ENCODE peak calls at places on chromosomes 12 and 14, in six cellular contexts. Y is HCT116, O is SK-N-SH, Q is HepG2, L is H1, S is K562. T is an unnamed sample.

GRCh38 chr14:84006643-84007137 is 1523.3 kb upstream of the FLRT2 start:
- DNase-seq in Y (no peak), O (no peak), Q (no peak), L (no peak), S (no peak), T (peak)

GRCh38 chr14:63039800-63040380 is 5.4 kb downstream of the KCNH5 start:
- DNase-seq in Y (no peak), O (peak), Q (peak), L (no peak), S (no peak), T (peak)

GRCh38 chr12:64006211-64006610 is 161.7 kb downstream of the SRGAP1 start:
- DNase-seq in Y (no peak), O (no peak), Q (no peak), L (no peak), S (no peak), T (no peak)

GRCh38 chr14:105419055-105419304 is 647 bp upstream of the MTA1 start:
- DNase-seq in Y (no peak), O (no peak), Q (no peak), L (no peak), S (no peak), T (no peak)

GRCh38 chr12:67592228-67593011 is 56.1 kb upstream of the DYRK2 start:
- DNase-seq in Y (peak), O (no peak), Q (no peak), L (no peak), S (no peak), T (no peak)

GRCh38 chr14:81401420-81402122 is 1.4 kb upstream of the STON2 start:
- DNase-seq in Y (peak), O (no peak), Q (no peak), L (no peak), S (no peak), T (no peak)

GRCh38 chr14:60805881-60806569 is 71.5 kb downstream of the MNAT1 start:
- DNase-seq in Y (no peak), O (no peak), Q (no peak), L (no peak), S (no peak), T (no peak)

GRCh38 chr14:71321556-71322315 is 414.5 kb downstream of the PCNX1 start:
- DNase-seq in Y (peak), O (no peak), Q (peak), L (no peak), S (no peak), T (peak)

GRCh38 chr12:108609535-108610335 is 11.9 kb upstream of the TMEM119 start:
- DNase-seq in Y (no peak), O (peak), Q (no peak), L (no peak), S (no peak), T (no peak)

GRCh38 chr14:40003773-40004172 is 571.5 kb upstream of the FBXO33 start:
- DNase-seq in Y (no peak), O (no peak), Q (no peak), L (no peak), S (no peak), T (no peak)

GRCh38 chr12:52205584-52206308 is 13.9 kb upstream of the KRT80 start:
- DNase-seq in Y (no peak), O (no peak), Q (no peak), L (no peak), S (no peak), T (no peak)

GRCh38 chr12:79046021-79046420 is 181.4 kb downstream of the SYT1 start:
- DNase-seq in Y (no peak), O (no peak), Q (no peak), L (no peak), S (no peak), T (no peak)

GRCh38 chr14:34081126-34081575 is 130.3 kb upstream of the EGLN3 start:
- DNase-seq in Y (no peak), O (no peak), Q (no peak), L (no peak), S (no peak), T (no peak)

GRCh38 chr14:32319368-32320049 is 9.6 kb upstream of the AKAP6 start:
- DNase-seq in Y (no peak), O (no peak), Q (no peak), L (no peak), S (no peak), T (no peak)

GRCh38 chr12:64088431-64089349 is 133.4 kb downstream of the KICS2 start:
- DNase-seq in Y (peak), O (peak), Q (peak), L (peak), S (peak), T (peak)

GRCh38 chr12:88985631-88986030 is 366.7 kb downstream of the DUSP6 start:
- DNase-seq in Y (no peak), O (no peak), Q (no peak), L (no peak), S (no peak), T (no peak)

GRCh38 chr14:104298458-104298857 is 160.1 kb downstream of the KIF26A start:
- DNase-seq in Y (no peak), O (no peak), Q (no peak), L (no peak), S (no peak), T (no peak)

GRCh38 chr12:93733358-93733757 is 56.2 kb downstream of the CRADD start:
- DNase-seq in Y (no peak), O (no peak), Q (no peak), L (no peak), S (no peak), T (no peak)

GRCh38 chr12:121794532-121795028 is 1.1 kb upstream of the RHOF start:
- DNase-seq in Y (no peak), O (peak), Q (no peak), L (no peak), S (peak), T (no peak)

GRCh38 chr14:21068521-21069387 is 1.4 kb upstream of the ARHGEF40 start:
- DNase-seq in Y (peak), O (peak), Q (peak), L (no peak), S (peak), T (peak)

GRCh38 chr14:53786045-53786444 is 170.6 kb downstream of the BMP4 start:
- DNase-seq in Y (no peak), O (no peak), Q (no peak), L (no peak), S (no peak), T (no peak)

GRCh38 chr12:52380271-52380694 is 5.2 kb downstream of the KRT84 start:
- DNase-seq in Y (no peak), O (peak), Q (no peak), L (no peak), S (peak), T (peak)

GRCh38 chr12:120538281-120539156 is 4.4 kb downstream of the RNF10 start:
- DNase-seq in Y (no peak), O (peak), Q (peak), L (no peak), S (peak), T (peak)

GRCh38 chr12:5332521-5332920 is 99.4 kb upstream of the NTF3 start:
- DNase-seq in Y (no peak), O (no peak), Q (no peak), L (no peak), S (no peak), T (no peak)

GRCh38 chr12:13347241-13348043 is 150.9 kb downstream of the EMP1 start:
- DNase-seq in Y (peak), O (no peak), Q (no peak), L (no peak), S (no peak), T (no peak)

GRCh38 chr12:27566626-27567025 is 42.6 kb downstream of the PPFIBP1 start:
- DNase-seq in Y (no peak), O (no peak), Q (no peak), L (no peak), S (no peak), T (no peak)

GRCh38 chr12:52004042-52004648 is 2.6 kb upstream of the TAMALIN start:
- DNase-seq in Y (no peak), O (peak), Q (peak), L (no peak), S (peak), T (peak)

GRCh38 chr12:43095669-43096068 is 456.3 kb downstream of the ADAMTS20 start:
- DNase-seq in Y (no peak), O (no peak), Q (no peak), L (no peak), S (no peak), T (no peak)

GRCh38 chr14:49893309-49894213 is 679 bp downstream of the ARF6 start:
- DNase-seq in Y (no peak), O (peak), Q (no peak), L (no peak), S (peak), T (peak)

GRCh38 chr12:27800819-27801218 is 20.8 kb upstream of the MANSC4 start:
- DNase-seq in Y (no peak), O (no peak), Q (no peak), L (no peak), S (no peak), T (no peak)

GRCh38 chr12:45051490-45052105 is 699 bp upstream of the DBX2 start:
- DNase-seq in Y (no peak), O (peak), Q (no peak), L (no peak), S (no peak), T (no peak)

GRCh38 chr12:113297621-113298471 is 37.1 kb downstream of the SLC8B1 start:
- DNase-seq in Y (no peak), O (no peak), Q (no peak), L (no peak), S (no peak), T (no peak)

GRCh38 chr12:2288471-2288870 is 235.7 kb downstream of the CACNA1C start:
- DNase-seq in Y (no peak), O (no peak), Q (no peak), L (no peak), S (no peak), T (no peak)

GRCh38 chr12:14238224-14238792 is 127.2 kb upstream of the ATF7IP start:
- DNase-seq in Y (no peak), O (no peak), Q (no peak), L (no peak), S (no peak), T (no peak)

GRCh38 chr12:53217049-53217929 is 10.2 kb upstream of the ITGB7 start:
- DNase-seq in Y (no peak), O (no peak), Q (no peak), L (no peak), S (no peak), T (no peak)

GRCh38 chr12:100826323-100826722 is 31.7 kb downstream of the ANO4 start:
- DNase-seq in Y (peak), O (no peak), Q (peak), L (no peak), S (peak), T (peak)
- TF ChIP-seq JUND in Y (no peak), O (no peak), Q (no peak), L (no peak), S (no peak), T (no peak)

GRCh38 chr12:7483343-7483742 is 20.2 kb downstream of the CD163 start:
- DNase-seq in Y (no peak), O (no peak), Q (no peak), L (no peak), S (no peak), T (no peak)
- TF ChIP-seq JUND in Y (no peak), O (no peak), Q (no peak), L (no peak), S (no peak), T (no peak)

GRCh38 chr14:19906665-19907064 is 13.7 kb upstream of the OR4K5 start:
- DNase-seq in Y (no peak), O (no peak), Q (no peak), L (no peak), S (no peak), T (no peak)

GRCh38 chr14:19895282-19895681 is 20.3 kb downstream of the OR4K2 start:
- DNase-seq in Y (no peak), O (no peak), Q (no peak), L (no peak), S (no peak), T (no peak)

GRCh38 chr14:19902409-19902808 is 18.0 kb upstream of the OR4K5 start:
- DNase-seq in Y (no peak), O (no peak), Q (no peak), L (no peak), S (no peak), T (no peak)

DNA sequence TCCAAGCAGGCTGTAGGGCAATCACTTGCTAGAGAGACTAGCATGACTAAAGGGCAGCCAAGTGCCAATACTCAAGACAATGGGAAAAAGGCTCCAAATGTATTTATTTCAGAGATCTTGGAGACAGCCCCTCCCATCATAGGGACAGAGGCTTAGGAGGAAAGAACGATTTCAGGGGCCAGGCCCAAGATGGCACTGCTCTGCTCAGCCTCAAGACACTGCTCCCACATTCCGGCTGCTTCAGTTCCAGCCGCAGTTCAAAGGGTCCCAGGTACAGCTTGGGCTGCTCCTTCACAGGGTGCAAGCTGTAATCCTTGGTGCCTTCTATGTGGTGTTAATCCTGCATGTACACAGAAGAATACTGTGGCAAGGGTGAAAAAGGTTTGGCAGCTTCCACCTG is 19.4 kb upstream of the OR4K5 start:
- DNase-seq in Y (no peak), O (no peak), Q (no peak), L (no peak), S (no peak), T (no peak)
- TF ChIP-seq JUND in Y (no peak), O (no peak), Q (no peak), L (no peak), S (no peak), T (no peak)

DNA sequence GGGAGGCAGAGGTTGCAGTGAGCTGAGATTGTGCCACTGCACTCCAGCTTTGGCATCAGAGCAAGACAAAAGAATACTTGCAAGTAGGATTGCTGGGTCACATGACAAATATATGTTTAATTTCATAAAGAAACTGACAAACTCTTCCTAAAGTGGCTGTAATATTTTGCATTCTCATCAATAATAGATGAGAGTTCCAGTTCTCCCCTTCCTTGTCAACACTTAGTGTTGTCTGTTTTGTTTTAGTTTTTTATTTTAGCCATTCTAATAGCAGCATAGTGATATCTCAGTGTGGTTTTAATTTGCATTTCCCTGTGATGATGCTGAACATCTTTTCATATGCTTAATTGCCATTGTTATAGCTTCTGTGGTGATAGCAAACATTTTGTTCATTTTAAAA is 31.2 kb downstream of the SLC39A9 start:
- DNase-seq in Y (no peak), O (no peak), Q (no peak), L (no peak), S (no peak), T (no peak)
- TF ChIP-seq JUND in Y (no peak), O (no peak), Q (no peak), L (no peak), S (no peak), T (no peak)

GRCh38 chr12:107134558-107134957 is 41.2 kb upstream of the CRY1 start:
- DNase-seq in Y (peak), O (no peak), Q (peak), L (peak), S (peak), T (peak)
- TF ChIP-seq JUND in Y (no peak), O (no peak), Q (no peak), L (no peak), S (no peak), T (no peak)